ENCODE peak calls at places on chromosomes 11 and 22, in eight cellular contexts. One of them, this sample, is unnamed.

GRCh38 chr11:6251120-6251733 is 8.4 kb upstream of the CCKBR start:
- DNase-seq in dorsolateral prefrontal cortex: peak
- DNase-seq in lower leg skin: no peak
- DNase-seq in choroid plexus epithelial cell: peak
- DNase-seq in GM12865: peak
- DNase-seq in endothelial cell: peak
- DNase-seq in HFFc6: peak
- DNase-seq in mammary epithelial cell: peak
- DNase-seq in this sample: no peak

GRCh38 chr11:134369656-134370525 is 38.1 kb downstream of the GLB1L2 start:
- DNase-seq in dorsolateral prefrontal cortex: no peak
- DNase-seq in lower leg skin: no peak
- DNase-seq in choroid plexus epithelial cell: no peak
- DNase-seq in GM12865: no peak
- DNase-seq in endothelial cell: no peak
- DNase-seq in HFFc6: no peak
- DNase-seq in mammary epithelial cell: no peak
- DNase-seq in this sample: no peak

GRCh38 chr11:1086171-1087102 is 11.8 kb downstream of the MUC2 start:
- DNase-seq in dorsolateral prefrontal cortex: no peak
- DNase-seq in lower leg skin: no peak
- DNase-seq in choroid plexus epithelial cell: no peak
- DNase-seq in GM12865: no peak
- DNase-seq in endothelial cell: no peak
- DNase-seq in HFFc6: no peak
- DNase-seq in mammary epithelial cell: no peak
- DNase-seq in this sample: no peak

GRCh38 chr11:119793335-119793984 is 64.5 kb upstream of the NECTIN1 start:
- DNase-seq in dorsolateral prefrontal cortex: no peak
- DNase-seq in lower leg skin: no peak
- DNase-seq in choroid plexus epithelial cell: peak
- DNase-seq in GM12865: no peak
- DNase-seq in endothelial cell: no peak
- DNase-seq in HFFc6: no peak
- DNase-seq in mammary epithelial cell: no peak
- DNase-seq in this sample: no peak

GRCh38 chr22:31394326-31394725 is 5.1 kb upstream of the DRG1 start:
- DNase-seq in dorsolateral prefrontal cortex: no peak
- DNase-seq in lower leg skin: no peak
- DNase-seq in choroid plexus epithelial cell: no peak
- DNase-seq in GM12865: no peak
- DNase-seq in endothelial cell: no peak
- DNase-seq in HFFc6: no peak
- DNase-seq in mammary epithelial cell: no peak
- DNase-seq in this sample: no peak

GRCh38 chr11:17221968-17222367 is 14.2 kb upstream of the PIK3C2A start:
- DNase-seq in dorsolateral prefrontal cortex: no peak
- DNase-seq in lower leg skin: no peak
- DNase-seq in choroid plexus epithelial cell: peak
- DNase-seq in GM12865: no peak
- DNase-seq in endothelial cell: no peak
- DNase-seq in HFFc6: peak
- DNase-seq in mammary epithelial cell: peak
- DNase-seq in this sample: no peak

GRCh38 chr22:22006596-22006990 is 24.0 kb upstream of the TOP3B start:
- DNase-seq in dorsolateral prefrontal cortex: no peak
- DNase-seq in lower leg skin: no peak
- DNase-seq in choroid plexus epithelial cell: no peak
- DNase-seq in GM12865: no peak
- DNase-seq in endothelial cell: no peak
- DNase-seq in HFFc6: no peak
- DNase-seq in mammary epithelial cell: no peak
- DNase-seq in this sample: no peak

GRCh38 chr11:62147545-62147944 is 23.7 kb downstream of the INCENP start:
- DNase-seq in dorsolateral prefrontal cortex: peak
- DNase-seq in lower leg skin: no peak
- DNase-seq in choroid plexus epithelial cell: no peak
- DNase-seq in GM12865: no peak
- DNase-seq in endothelial cell: no peak
- DNase-seq in HFFc6: no peak
- DNase-seq in mammary epithelial cell: no peak
- DNase-seq in this sample: no peak

GRCh38 chr11:2523821-2524391 is 79.1 kb downstream of the KCNQ1 start:
- DNase-seq in dorsolateral prefrontal cortex: peak
- DNase-seq in lower leg skin: peak
- DNase-seq in choroid plexus epithelial cell: no peak
- DNase-seq in GM12865: no peak
- DNase-seq in endothelial cell: no peak
- DNase-seq in HFFc6: no peak
- DNase-seq in mammary epithelial cell: no peak
- DNase-seq in this sample: no peak

GRCh38 chr11:113179181-113179701 is 135.1 kb upstream of the TTC12 start:
- DNase-seq in dorsolateral prefrontal cortex: no peak
- DNase-seq in lower leg skin: no peak
- DNase-seq in choroid plexus epithelial cell: peak
- DNase-seq in GM12865: no peak
- DNase-seq in endothelial cell: no peak
- DNase-seq in HFFc6: no peak
- DNase-seq in mammary epithelial cell: no peak
- DNase-seq in this sample: no peak

GRCh38 chr22:50531546-50532352 is 1.9 kb upstream of the TYMP start:
- DNase-seq in dorsolateral prefrontal cortex: no peak
- DNase-seq in lower leg skin: peak
- DNase-seq in choroid plexus epithelial cell: peak
- DNase-seq in GM12865: peak
- DNase-seq in endothelial cell: peak
- DNase-seq in HFFc6: peak
- DNase-seq in mammary epithelial cell: no peak
- DNase-seq in this sample: peak

GRCh38 chr22:20909543-20910303 is 7.5 kb upstream of the CRKL start:
- DNase-seq in dorsolateral prefrontal cortex: no peak
- DNase-seq in lower leg skin: no peak
- DNase-seq in choroid plexus epithelial cell: no peak
- DNase-seq in GM12865: no peak
- DNase-seq in endothelial cell: no peak
- DNase-seq in HFFc6: no peak
- DNase-seq in mammary epithelial cell: no peak
- DNase-seq in this sample: no peak

GRCh38 chr22:30609260-30610185 is 2.5 kb downstream of the TCN2 start:
- DNase-seq in dorsolateral prefrontal cortex: no peak
- DNase-seq in lower leg skin: peak
- DNase-seq in choroid plexus epithelial cell: peak
- DNase-seq in GM12865: peak
- DNase-seq in endothelial cell: no peak
- DNase-seq in HFFc6: peak
- DNase-seq in mammary epithelial cell: peak
- DNase-seq in this sample: peak

GRCh38 chr22:23217171-23218052 is 37.1 kb downstream of the BCR start:
- DNase-seq in dorsolateral prefrontal cortex: no peak
- DNase-seq in lower leg skin: no peak
- DNase-seq in choroid plexus epithelial cell: no peak
- DNase-seq in GM12865: no peak
- DNase-seq in endothelial cell: no peak
- DNase-seq in HFFc6: no peak
- DNase-seq in mammary epithelial cell: no peak
- DNase-seq in this sample: no peak

GRCh38 chr11:304915-305833 is 2.4 kb upstream of the IFITM2 start:
- DNase-seq in dorsolateral prefrontal cortex: peak
- DNase-seq in lower leg skin: peak
- DNase-seq in choroid plexus epithelial cell: peak
- DNase-seq in GM12865: peak
- DNase-seq in endothelial cell: peak
- DNase-seq in HFFc6: peak
- DNase-seq in mammary epithelial cell: peak
- DNase-seq in this sample: no peak

GRCh38 chr22:47802446-47802845 is 1040.0 kb downstream of the TBC1D22A start:
- DNase-seq in dorsolateral prefrontal cortex: no peak
- DNase-seq in lower leg skin: no peak
- DNase-seq in choroid plexus epithelial cell: no peak
- DNase-seq in GM12865: no peak
- DNase-seq in endothelial cell: no peak
- DNase-seq in HFFc6: no peak
- DNase-seq in mammary epithelial cell: no peak
- DNase-seq in this sample: no peak

GRCh38 chr11:35812850-35813249 is 131.0 kb upstream of the LDLRAD3 start:
- DNase-seq in dorsolateral prefrontal cortex: no peak
- DNase-seq in lower leg skin: no peak
- DNase-seq in choroid plexus epithelial cell: no peak
- DNase-seq in GM12865: no peak
- DNase-seq in endothelial cell: no peak
- DNase-seq in HFFc6: no peak
- DNase-seq in mammary epithelial cell: no peak
- DNase-seq in this sample: no peak

GRCh38 chr22:37196539-37197450 is 8.7 kb upstream of the C1QTNF6 start:
- DNase-seq in dorsolateral prefrontal cortex: peak
- DNase-seq in lower leg skin: peak
- DNase-seq in choroid plexus epithelial cell: peak
- DNase-seq in GM12865: no peak
- DNase-seq in endothelial cell: no peak
- DNase-seq in HFFc6: peak
- DNase-seq in mammary epithelial cell: peak
- DNase-seq in this sample: no peak
- TF ChIP-seq CTCF in dorsolateral prefrontal cortex: peak
- TF ChIP-seq CTCF in lower leg skin: no peak
- TF ChIP-seq CTCF in choroid plexus epithelial cell: peak
- TF ChIP-seq CTCF in GM12865: no peak
- TF ChIP-seq CTCF in endothelial cell: no peak
- TF ChIP-seq CTCF in HFFc6: peak
- TF ChIP-seq CTCF in mammary epithelial cell: no peak
- TF ChIP-seq CTCF in this sample: no peak

GRCh38 chr11:122633219-122633829 is 22.2 kb upstream of the UBASH3B start:
- DNase-seq in dorsolateral prefrontal cortex: no peak
- DNase-seq in lower leg skin: no peak
- DNase-seq in choroid plexus epithelial cell: peak
- DNase-seq in GM12865: peak
- DNase-seq in endothelial cell: peak
- DNase-seq in HFFc6: peak
- DNase-seq in mammary epithelial cell: peak
- DNase-seq in this sample: no peak
- TF ChIP-seq CTCF in dorsolateral prefrontal cortex: peak
- TF ChIP-seq CTCF in lower leg skin: no peak
- TF ChIP-seq CTCF in choroid plexus epithelial cell: peak
- TF ChIP-seq CTCF in GM12865: peak
- TF ChIP-seq CTCF in endothelial cell: no peak
- TF ChIP-seq CTCF in HFFc6: peak
- TF ChIP-seq CTCF in mammary epithelial cell: peak
- TF ChIP-seq CTCF in this sample: peak

GRCh38 chr11:58642120-58642625 is 19.7 kb downstream of the CNTF start:
- DNase-seq in dorsolateral prefrontal cortex: no peak
- DNase-seq in lower leg skin: no peak
- DNase-seq in choroid plexus epithelial cell: no peak
- DNase-seq in GM12865: no peak
- DNase-seq in endothelial cell: no peak
- DNase-seq in HFFc6: no peak
- DNase-seq in mammary epithelial cell: no peak
- DNase-seq in this sample: no peak

GRCh38 chr11:58640386-58641023 is 18.0 kb downstream of the CNTF start:
- DNase-seq in dorsolateral prefrontal cortex: no peak
- DNase-seq in lower leg skin: no peak
- DNase-seq in choroid plexus epithelial cell: no peak
- DNase-seq in GM12865: no peak
- DNase-seq in endothelial cell: no peak
- DNase-seq in HFFc6: no peak
- DNase-seq in mammary epithelial cell: no peak
- DNase-seq in this sample: no peak

GRCh38 chr11:58639103-58639502 is 16.6 kb downstream of the CNTF start:
- DNase-seq in dorsolateral prefrontal cortex: no peak
- DNase-seq in lower leg skin: no peak
- DNase-seq in choroid plexus epithelial cell: no peak
- DNase-seq in GM12865: no peak
- DNase-seq in endothelial cell: no peak
- DNase-seq in HFFc6: no peak
- DNase-seq in mammary epithelial cell: no peak
- DNase-seq in this sample: no peak

GRCh38 chr11:58637367-58637766 is 14.9 kb downstream of the CNTF start:
- DNase-seq in dorsolateral prefrontal cortex: no peak
- DNase-seq in lower leg skin: no peak
- DNase-seq in choroid plexus epithelial cell: no peak
- DNase-seq in GM12865: no peak
- DNase-seq in endothelial cell: no peak
- DNase-seq in HFFc6: no peak
- DNase-seq in mammary epithelial cell: no peak
- DNase-seq in this sample: no peak

GRCh38 chr11:58641326-58641725 is 18.9 kb downstream of the CNTF start:
- DNase-seq in dorsolateral prefrontal cortex: no peak
- DNase-seq in lower leg skin: no peak
- DNase-seq in choroid plexus epithelial cell: no peak
- DNase-seq in GM12865: no peak
- DNase-seq in endothelial cell: no peak
- DNase-seq in HFFc6: no peak
- DNase-seq in mammary epithelial cell: no peak
- DNase-seq in this sample: no peak
- TF ChIP-seq CTCF in dorsolateral prefrontal cortex: no peak
- TF ChIP-seq CTCF in lower leg skin: no peak
- TF ChIP-seq CTCF in choroid plexus epithelial cell: no peak
- TF ChIP-seq CTCF in GM12865: no peak
- TF ChIP-seq CTCF in endothelial cell: no peak
- TF ChIP-seq CTCF in HFFc6: no peak
- TF ChIP-seq CTCF in mammary epithelial cell: no peak
- TF ChIP-seq CTCF in this sample: no peak

GRCh38 chr11:75402002-75402773 is 2.9 kb downstream of the RPS3 start:
- DNase-seq in dorsolateral prefrontal cortex: no peak
- DNase-seq in lower leg skin: no peak
- DNase-seq in choroid plexus epithelial cell: no peak
- DNase-seq in GM12865: no peak
- DNase-seq in endothelial cell: no peak
- DNase-seq in HFFc6: no peak
- DNase-seq in mammary epithelial cell: no peak
- DNase-seq in this sample: no peak
- TF ChIP-seq CTCF in dorsolateral prefrontal cortex: no peak
- TF ChIP-seq CTCF in lower leg skin: no peak
- TF ChIP-seq CTCF in choroid plexus epithelial cell: peak
- TF ChIP-seq CTCF in GM12865: no peak
- TF ChIP-seq CTCF in endothelial cell: no peak
- TF ChIP-seq CTCF in HFFc6: no peak
- TF ChIP-seq CTCF in mammary epithelial cell: no peak
- TF ChIP-seq CTCF in this sample: no peak